ENCODE peak calls at places on chromosomes 7 and 10, in seven cellular contexts. T is HL-60, Q is upper lobe of left lung, C is stomach, W is fibroblast of mammary gland, Z is psoas muscle, V is gastrocnemius medialis. B is an unnamed sample.

GRCh38 chr10:33945051-33945450 is 610.6 kb upstream of the NRP1 start:
- DNase-seq in T (no peak), Q (no peak), C (no peak), W (no peak), Z (no peak), V (no peak), B (no peak)

GRCh38 chr7:74059681-74060588 is 23.7 kb upstream of the LIMK1 start:
- DNase-seq in T (no peak), Q (peak; percentile 74), C (peak; percentile 96), W (no peak), Z (peak; percentile 69), V (peak; percentile 43), B (no peak)

GRCh38 chr7:98922392-98923107 is 44.2 kb downstream of the TRRAP start:
- DNase-seq in T (no peak), Q (peak; percentile 76), C (peak; percentile 52), W (peak; percentile 78), Z (no peak), V (peak; percentile 18), B (no peak)

GRCh38 chr7:6533893-6534804 is 17.1 kb downstream of the GRID2IP start:
- DNase-seq in T (no peak), Q (no peak), C (no peak), W (no peak), Z (no peak), V (no peak), B (no peak)

GRCh38 chr7:99619571-99620130 is 2.9 kb downstream of the ZSCAN25 start:
- DNase-seq in T (no peak), Q (no peak), C (no peak), W (no peak), Z (no peak), V (no peak), B (no peak)

GRCh38 chr7:112556633-112557032 is 75.8 kb downstream of the LSMEM1 start:
- DNase-seq in T (peak; percentile 62), Q (no peak), C (no peak), W (peak; percentile 44), Z (no peak), V (no peak), B (no peak)

GRCh38 chr7:99036531-99037175 is 107.3 kb downstream of the SMURF1 start:
- DNase-seq in T (peak; percentile 29), Q (no peak), C (no peak), W (peak; percentile 81), Z (no peak), V (peak; percentile 48), B (no peak)

GRCh38 chr7:54541941-54542618 is at the start of gene VSTM2A:
- DNase-seq in T (no peak), Q (no peak), C (no peak), W (no peak), Z (no peak), V (no peak), B (no peak)

GRCh38 chr7:1986366-1987083 is 246.2 kb downstream of the MAD1L1 start:
- DNase-seq in T (no peak), Q (no peak), C (no peak), W (no peak), Z (peak; percentile 43), V (no peak), B (no peak)

GRCh38 chr10:97792058-97792721 is 20.4 kb upstream of the SFRP5 start:
- DNase-seq in T (peak; percentile 55), Q (peak; percentile 70), C (peak; percentile 75), W (peak; percentile 47), Z (peak; percentile 82), V (peak; percentile 62), B (no peak)

GRCh38 chr7:158076656-158077055 is 511.0 kb downstream of the PTPRN2 start:
- DNase-seq in T (no peak), Q (no peak), C (no peak), W (no peak), Z (no peak), V (no peak), B (no peak)

GRCh38 chr7:44172803-44173424 is 16.3 kb downstream of the GCK start:
- DNase-seq in T (no peak), Q (no peak), C (no peak), W (no peak), Z (no peak), V (no peak), B (peak; percentile 94)

GRCh38 chr7:116138202-116138801 is 72.0 kb upstream of the TES start:
- DNase-seq in T (peak; percentile 37), Q (no peak), C (no peak), W (peak; percentile 75), Z (no peak), V (no peak), B (peak; percentile 29)

GRCh38 chr7:134212576-134213546 is 85.7 kb downstream of the LRGUK start:
- DNase-seq in T (peak; percentile 42), Q (peak; percentile 71), C (no peak), W (peak; percentile 49), Z (no peak), V (no peak), B (no peak)

GRCh38 chr7:1093916-1094508 is 6.1 kb downstream of the GPER1 start:
- DNase-seq in T (no peak), Q (no peak), C (no peak), W (no peak), Z (no peak), V (no peak), B (no peak)

GRCh38 chr10:21600804-21601512 is 66.9 kb downstream of the MLLT10 start:
- DNase-seq in T (no peak), Q (no peak), C (no peak), W (no peak), Z (no peak), V (no peak), B (no peak)

GRCh38 chr10:102334106-102334505 is 61.4 kb upstream of the NFKB2 start:
- DNase-seq in T (no peak), Q (peak; percentile 72), C (peak; percentile 32), W (no peak), Z (no peak), V (peak; percentile 52), B (peak; percentile 54)

GRCh38 chr10:30701471-30702173 is 72.1 kb upstream of the LYZL2 start:
- DNase-seq in T (peak; percentile 54), Q (peak; percentile 46), C (peak; percentile 31), W (peak; percentile 71), Z (no peak), V (peak; percentile 18), B (no peak)

GRCh38 chr7:94244760-94245159 is 149.9 kb upstream of the COL1A2 start:
- DNase-seq in T (no peak), Q (no peak), C (no peak), W (peak; percentile 11), Z (no peak), V (no peak), B (no peak)

GRCh38 chr7:64558323-64558705 is 4.6 kb downstream of the ZNF680 start:
- DNase-seq in T (no peak), Q (no peak), C (no peak), W (no peak), Z (no peak), V (no peak), B (no peak)

GRCh38 chr7:68511281-68511680 is 1087.0 kb upstream of the AUTS2 start:
- DNase-seq in T (no peak), Q (no peak), C (no peak), W (no peak), Z (no peak), V (no peak), B (no peak)

GRCh38 chr10:100020161-100020882 is 10.6 kb upstream of the DNMBP start:
- DNase-seq in T (no peak), Q (no peak), C (no peak), W (no peak), Z (no peak), V (no peak), B (no peak)

GRCh38 chr7:104230606-104231005 is 22.8 kb upstream of the ORC5 start:
- DNase-seq in T (no peak), Q (no peak), C (no peak), W (peak; percentile 45), Z (no peak), V (no peak), B (no peak)

GRCh38 chr10:88870101-88870500 is 9.9 kb upstream of the STAMBPL1 start:
- DNase-seq in T (no peak), Q (no peak), C (no peak), W (no peak), Z (no peak), V (no peak), B (no peak)

GRCh38 chr7:134114992-134115391 is 12.1 kb upstream of the LRGUK start:
- DNase-seq in T (no peak), Q (no peak), C (no peak), W (no peak), Z (no peak), V (no peak), B (no peak)

GRCh38 chr7:139426258-139427028 is 57.0 kb downstream of the KLRG2 start:
- DNase-seq in T (no peak), Q (no peak), C (no peak), W (no peak), Z (no peak), V (peak; percentile 49), B (no peak)

GRCh38 chr10:72328829-72329204 is 25.9 kb downstream of the DNAJB12 start:
- DNase-seq in T (peak; percentile 69), Q (no peak), C (no peak), W (no peak), Z (no peak), V (no peak), B (no peak)

GRCh38 chr10:72329290-72330058 is 25.2 kb downstream of the DNAJB12 start:
- DNase-seq in T (peak; percentile 80), Q (peak; percentile 73), C (peak; percentile 66), W (no peak), Z (no peak), V (no peak), B (no peak)

GRCh38 chr10:72330059-72330426 is 24.7 kb downstream of the DNAJB12 start:
- DNase-seq in T (no peak), Q (no peak), C (no peak), W (no peak), Z (no peak), V (no peak), B (no peak)

GRCh38 chr10:72331575-72332422 is 22.9 kb downstream of the DNAJB12 start:
- DNase-seq in T (peak; percentile 99), Q (peak; percentile 98), C (peak; percentile 91), W (peak; percentile 88), Z (peak; percentile 91), V (peak; percentile 78), B (no peak)

GRCh38 chr10:72328045-72328828 is 26.5 kb downstream of the DNAJB12 start:
- DNase-seq in T (peak; percentile 60), Q (peak; percentile 71), C (peak; percentile 85), W (peak; percentile 66), Z (peak; percentile 84), V (peak; percentile 81), B (no peak)
- TF ChIP-seq CTCF in T (no peak), Q (peak; percentile 60), C (peak; percentile 50), W (peak; percentile 65), Z (peak; percentile 66), V (peak; percentile 76), B (peak; percentile 72)

GRCh38 chr7:47937065-47937687 is 11.1 kb downstream of the PKD1L1 start:
- DNase-seq in T (no peak), Q (no peak), C (no peak), W (no peak), Z (no peak), V (no peak), B (no peak)
- H3K4me3 ChIP-seq in T (no peak overlapping the region), Q (no peak overlapping the region), C (no peak overlapping the region), W (no peak overlapping the region), Z (no peak overlapping the region), V (no peak overlapping the region), B (no peak overlapping the region)

GRCh38 chr7:77570330-77571011 is 33.4 kb downstream of the PTPN12 start:
- DNase-seq in T (peak; percentile 70), Q (no peak), C (no peak), W (peak; percentile 74), Z (no peak), V (no peak), B (peak; percentile 55)
- TF ChIP-seq CTCF in T (no peak), Q (no peak), C (no peak), W (peak; percentile 4), Z (no peak), V (no peak), B (no peak)

GRCh38 chr7:101238226-101239182 is 902 bp upstream of the CLDN15 start:
- DNase-seq in T (no peak), Q (no peak), C (no peak), W (peak; percentile 35), Z (no peak), V (no peak), B (no peak)
- H3K4me3 ChIP-seq in T (no peak overlapping the region), Q (no peak overlapping the region), C (no peak overlapping the region), W (no peak overlapping the region), Z (no peak overlapping the region), V (peak overlapping the region; percentile 4), B (no peak overlapping the region)